ENCODE peak calls at places on chromosomes 4 and X, in five cellular contexts. G, R, M, Z and E are unnamed samples.

GRCh38 chr4:25377572-25377882 is 464 bp downstream of the ANAPC4 start:
- DNase-seq in G (no peak), R (no peak), M (no peak), Z (no peak), E (no peak)

GRCh38 chr4:8069102-8069752 is 89.4 kb downstream of the ABLIM2 start:
- DNase-seq in G (no peak), R (no peak), M (no peak), Z (no peak), E (no peak)

GRCh38 chrX:139972629-139973257 is 7.4 kb upstream of the CXorf66 start:
- DNase-seq in G (no peak), R (no peak), M (no peak), Z (no peak), E (no peak)

GRCh38 chr4:155249036-155249566 is 40.7 kb downstream of the NPY2R start:
- DNase-seq in G (no peak), R (no peak), M (no peak), Z (no peak), E (no peak)

GRCh38 chrX:119887721-119888425 is 7.8 kb upstream of the AKAP14 start:
- DNase-seq in G (peak; percentile 82), R (peak; percentile 44), M (peak; percentile 54), Z (peak; percentile 86), E (peak; percentile 69)

GRCh38 chr4:168636506-168637176 is 139.8 kb downstream of the PALLD start:
- DNase-seq in G (no peak), R (no peak), M (no peak), Z (no peak), E (peak; percentile 48)

GRCh38 chrX:1112321-1112720 is 100.1 kb downstream of the CRLF2 start:
- DNase-seq in G (no peak), R (no peak), M (no peak), Z (no peak), E (no peak)

GRCh38 chrX:1224954-1225353 is 12.5 kb upstream of the CRLF2 start:
- DNase-seq in G (no peak), R (no peak), M (no peak), Z (no peak), E (no peak)

GRCh38 chrX:67543818-67544217 is at the start of gene AR:
- DNase-seq in G (peak; percentile 74), R (no peak), M (no peak), Z (peak; percentile 5), E (peak; percentile 86)

GRCh38 chrX:48083212-48083611 is 11.8 kb upstream of the ZNF630 start:
- DNase-seq in G (peak; percentile 49), R (peak; percentile 26), M (peak; percentile 6), Z (peak; percentile 68), E (peak; percentile 41)

GRCh38 chr4:84803720-84804119 is 162.8 kb downstream of the WDFY3 start:
- DNase-seq in G (no peak), R (no peak), M (no peak), Z (no peak), E (no peak)

GRCh38 chr4:46975841-46976551 is 17.4 kb downstream of the GABRA4 start:
- DNase-seq in G (no peak), R (no peak), M (no peak), Z (no peak), E (no peak)

GRCh38 chrX:65635371-65635770 is 32.1 kb upstream of the MSN start:
- DNase-seq in G (no peak), R (no peak), M (no peak), Z (no peak), E (no peak)

GRCh38 chrX:148574247-148574973 is 74.0 kb downstream of the AFF2 start:
- DNase-seq in G (no peak), R (no peak), M (no peak), Z (no peak), E (no peak)

GRCh38 chr4:75733369-75733768 is 9.0 kb downstream of the USO1 start:
- DNase-seq in G (no peak), R (no peak), M (no peak), Z (no peak), E (no peak)

GRCh38 chrX:12327836-12328235 is 189.6 kb downstream of the FRMPD4 start:
- DNase-seq in G (no peak), R (no peak), M (no peak), Z (no peak), E (no peak)

GRCh38 chr4:6912412-6912811 is 2.8 kb downstream of the TBC1D14 start:
- DNase-seq in G (no peak), R (no peak), M (no peak), Z (no peak), E (no peak)

GRCh38 chr4:185457136-185457535 is 14.4 kb downstream of the CCDC110 start:
- DNase-seq in G (no peak), R (no peak), M (no peak), Z (no peak), E (no peak)

GRCh38 chr4:109572154-109572553 is 12.1 kb downstream of the MCUB start:
- DNase-seq in G (no peak), R (no peak), M (no peak), Z (no peak), E (no peak)

GRCh38 chrX:40418413-40419195 is 162.2 kb upstream of the ATP6AP2 start:
- DNase-seq in G (no peak), R (no peak), M (no peak), Z (no peak), E (peak; percentile 36)

GRCh38 chrX:110180176-110180927 is 137.5 kb downstream of the AMMECR1 start:
- DNase-seq in G (no peak), R (peak; percentile 16), M (no peak), Z (no peak), E (no peak)

GRCh38 chr4:55312491-55313101 is 33.4 kb upstream of the SRD5A3 start:
- DNase-seq in G (peak; percentile 50), R (peak; percentile 46), M (peak; percentile 33), Z (peak; percentile 19), E (peak; percentile 58)

GRCh38 chr4:26762650-26763049 is 98.0 kb upstream of the STIM2 start:
- DNase-seq in G (no peak), R (no peak), M (no peak), Z (no peak), E (no peak)

GRCh38 chrX:155065035-155065734 is 5.8 kb downstream of the CMC4 start:
- DNase-seq in G (no peak), R (no peak), M (no peak), Z (no peak), E (no peak)

GRCh38 chrX:74211911-74212310 is 92.1 kb upstream of the ZCCHC13 start:
- DNase-seq in G (no peak), R (no peak), M (no peak), Z (no peak), E (no peak)

GRCh38 chr4:123671633-123672404 is 275.2 kb downstream of the SPRY1 start:
- DNase-seq in G (no peak), R (no peak), M (no peak), Z (no peak), E (no peak)

GRCh38 chr4:123672987-123673386 is 276.4 kb downstream of the SPRY1 start:
- DNase-seq in G (no peak), R (no peak), M (no peak), Z (no peak), E (no peak)

GRCh38 chr4:123673971-123674370 is 277.4 kb downstream of the SPRY1 start:
- DNase-seq in G (no peak), R (no peak), M (no peak), Z (no peak), E (no peak)

GRCh38 chr4:123674752-123675151 is 278.2 kb downstream of the SPRY1 start:
- DNase-seq in G (no peak), R (no peak), M (no peak), Z (no peak), E (no peak)

GRCh38 chr4:123676550-123677229 is 280.1 kb downstream of the SPRY1 start:
- DNase-seq in G (no peak), R (no peak), M (no peak), Z (no peak), E (no peak)
- TF ChIP-seq JUND in G (no peak), R (no peak), M (no peak), Z (no peak), E (no peak)

GRCh38 chr4:19592391-19592790 is 659.3 kb upstream of the SLIT2 start:
- DNase-seq in G (no peak), R (no peak), M (no peak), Z (no peak), E (no peak)
- TF ChIP-seq JUND in G (no peak), R (no peak), M (no peak), Z (no peak), E (no peak)

GRCh38 chrX:105260291-105261043 is 40.0 kb upstream of the TEX13A start:
- DNase-seq in G (no peak), R (no peak), M (no peak), Z (peak; percentile 0), E (no peak)
- TF ChIP-seq JUND in G (no peak), R (no peak), M (no peak), Z (no peak), E (no peak)

GRCh38 chr4:92304073-92304472 is 307 bp downstream of the GRID2 start:
- DNase-seq in G (no peak), R (no peak), M (no peak), Z (peak; percentile 42), E (no peak)
- TF ChIP-seq JUND in G (no peak), R (no peak), M (no peak), Z (no peak), E (no peak)

DNA sequence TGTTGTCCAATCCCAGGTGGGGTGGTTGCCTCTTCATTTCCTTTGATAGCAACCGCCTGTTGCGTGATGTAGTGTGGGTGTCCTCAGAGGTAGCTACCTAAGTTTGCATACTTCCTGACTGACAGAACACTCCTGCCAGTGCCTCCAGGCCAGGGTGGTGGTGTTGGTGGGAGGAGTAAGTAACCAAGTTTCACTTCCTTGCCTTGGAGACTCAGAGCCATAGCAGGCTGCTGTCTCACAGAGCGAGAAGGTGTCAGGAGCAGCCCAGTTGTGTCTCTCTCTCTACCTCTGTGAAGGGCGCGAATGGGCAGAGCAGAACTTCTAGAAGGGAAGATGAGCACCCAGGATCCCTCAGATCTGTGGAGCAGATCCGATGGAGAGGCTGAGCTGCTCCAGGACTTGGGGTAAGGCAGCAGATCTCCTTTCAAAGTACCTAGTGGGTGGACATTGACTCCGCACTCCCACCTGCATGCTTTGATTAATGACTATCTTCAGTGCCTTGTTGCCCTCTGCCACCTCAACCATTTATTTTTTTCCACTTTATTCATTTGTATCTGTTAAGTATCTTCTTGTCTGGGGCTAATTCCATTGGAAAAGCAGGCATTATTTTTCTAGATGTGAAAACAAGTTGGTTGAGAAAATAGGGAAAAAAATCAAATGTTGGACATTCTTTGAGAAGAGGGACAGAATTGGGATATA is at the start of gene DAPP1:
- DNase-seq in G (no peak), R (no peak), M (no peak), Z (no peak), E (peak; percentile 58)
- TF ChIP-seq JUND in G (no peak), R (no peak), M (no peak), Z (no peak), E (no peak)

DNA sequence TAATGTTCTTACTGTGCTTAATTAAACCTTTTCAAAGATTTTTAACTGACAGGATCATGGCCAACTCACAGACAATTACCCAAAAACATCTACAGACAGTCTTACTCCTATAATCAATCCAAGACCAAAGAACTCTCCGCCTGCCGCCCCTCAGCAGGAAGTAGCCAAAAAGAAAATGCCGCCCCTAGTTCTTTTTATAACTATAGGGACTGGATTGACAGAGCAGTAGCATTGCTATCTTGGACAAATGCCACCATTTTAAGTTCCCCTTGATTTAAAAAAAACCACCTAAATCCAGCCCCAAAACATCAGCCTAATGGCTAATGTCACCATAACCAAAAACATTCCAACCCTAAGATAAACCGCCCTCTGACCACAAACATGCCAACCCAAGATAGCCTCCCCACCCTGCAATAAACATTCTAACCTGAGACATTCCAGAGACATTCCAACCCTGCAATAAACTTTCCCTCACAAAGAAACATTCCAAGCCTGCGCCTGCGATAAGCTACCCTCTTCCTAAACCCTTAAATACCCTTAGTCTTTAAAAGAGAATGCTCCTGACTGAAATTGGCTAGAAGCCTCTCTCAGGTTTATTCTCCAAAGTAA is 77.0 kb downstream of the COQ2 start:
- DNase-seq in G (no peak), R (peak; percentile 83), M (no peak), Z (no peak), E (peak; percentile 30)
- TF ChIP-seq JUND in G (no peak), R (peak; percentile 60), M (no peak), Z (peak; percentile 20), E (no peak)

GRCh38 chr4:17310269-17310652 is 201.6 kb downstream of the QDPR start:
- DNase-seq in G (no peak), R (no peak), M (no peak), Z (no peak), E (no peak)
- TF ChIP-seq JUND in G (no peak), R (no peak), M (no peak), Z (no peak), E (no peak)